ENCODE peak calls at places on chromosomes 16 and 17, in ten cellular contexts. One of them, this sample, is unnamed.

GRCh38 chr16:50718061-50718760 is 23.7 kb upstream of the CYLD start:
- DNase-seq in kidney epithelial cell: no peak
- DNase-seq in NCI-H1092 treated with DMSO at 0.1 percent for 48 hours: no peak
- DNase-seq in Calu3: no peak
- DNase-seq in GM10248: no peak
- DNase-seq in cardiac fibroblast: peak; percentile 43
- DNase-seq in CD8-positive, alpha-beta T cell: no peak
- DNase-seq in head of caudate nucleus: no peak
- DNase-seq in NCI-H69: no peak
- DNase-seq in GM23248: peak; percentile 36
- DNase-seq in this sample: no peak

GRCh38 chr17:33140413-33141099 is 148.9 kb downstream of the SPACA3 start:
- DNase-seq in kidney epithelial cell: no peak
- DNase-seq in NCI-H1092 treated with DMSO at 0.1 percent for 48 hours: peak; percentile 63
- DNase-seq in Calu3: no peak
- DNase-seq in GM10248: no peak
- DNase-seq in cardiac fibroblast: no peak
- DNase-seq in CD8-positive, alpha-beta T cell: no peak
- DNase-seq in head of caudate nucleus: no peak
- DNase-seq in NCI-H69: peak; percentile 50
- DNase-seq in GM23248: no peak
- DNase-seq in this sample: no peak

GRCh38 chr16:16005725-16006124 is 56.3 kb downstream of the ABCC1 start:
- DNase-seq in kidney epithelial cell: no peak
- DNase-seq in NCI-H1092 treated with DMSO at 0.1 percent for 48 hours: no peak
- DNase-seq in Calu3: no peak
- DNase-seq in GM10248: no peak
- DNase-seq in cardiac fibroblast: no peak
- DNase-seq in CD8-positive, alpha-beta T cell: no peak
- DNase-seq in head of caudate nucleus: no peak
- DNase-seq in NCI-H69: no peak
- DNase-seq in GM23248: no peak
- DNase-seq in this sample: no peak

GRCh38 chr16:88437367-88437964 is 15.6 kb upstream of the ZFPM1 start:
- DNase-seq in kidney epithelial cell: no peak
- DNase-seq in NCI-H1092 treated with DMSO at 0.1 percent for 48 hours: peak; percentile 41
- DNase-seq in Calu3: peak; percentile 87
- DNase-seq in GM10248: peak; percentile 83
- DNase-seq in cardiac fibroblast: peak; percentile 44
- DNase-seq in CD8-positive, alpha-beta T cell: peak; percentile 79
- DNase-seq in head of caudate nucleus: peak; percentile 64
- DNase-seq in NCI-H69: peak; percentile 62
- DNase-seq in GM23248: peak; percentile 49
- DNase-seq in this sample: peak; percentile 84

GRCh38 chr16:35149550-35149949 is 1690.1 kb downstream of the TP53TG3F start:
- DNase-seq in kidney epithelial cell: no peak
- DNase-seq in NCI-H1092 treated with DMSO at 0.1 percent for 48 hours: no peak
- DNase-seq in Calu3: no peak
- DNase-seq in GM10248: no peak
- DNase-seq in cardiac fibroblast: no peak
- DNase-seq in CD8-positive, alpha-beta T cell: no peak
- DNase-seq in head of caudate nucleus: no peak
- DNase-seq in NCI-H69: no peak
- DNase-seq in GM23248: no peak
- DNase-seq in this sample: no peak

GRCh38 chr17:48541574-48542113 is 3.3 kb downstream of the HOXB2 start:
- DNase-seq in kidney epithelial cell: no peak
- DNase-seq in NCI-H1092 treated with DMSO at 0.1 percent for 48 hours: no peak
- DNase-seq in Calu3: no peak
- DNase-seq in GM10248: peak; percentile 58
- DNase-seq in cardiac fibroblast: peak; percentile 86
- DNase-seq in CD8-positive, alpha-beta T cell: peak; percentile 72
- DNase-seq in head of caudate nucleus: no peak
- DNase-seq in NCI-H69: peak; percentile 77
- DNase-seq in GM23248: peak; percentile 88
- DNase-seq in this sample: no peak

GRCh38 chr16:24989417-24989978 is 25.7 kb downstream of the ARHGAP17 start:
- DNase-seq in kidney epithelial cell: no peak
- DNase-seq in NCI-H1092 treated with DMSO at 0.1 percent for 48 hours: no peak
- DNase-seq in Calu3: no peak
- DNase-seq in GM10248: no peak
- DNase-seq in cardiac fibroblast: no peak
- DNase-seq in CD8-positive, alpha-beta T cell: no peak
- DNase-seq in head of caudate nucleus: no peak
- DNase-seq in NCI-H69: no peak
- DNase-seq in GM23248: no peak
- DNase-seq in this sample: no peak

GRCh38 chr16:89080251-89080853 is 13.3 kb upstream of the ACSF3 start:
- DNase-seq in kidney epithelial cell: no peak
- DNase-seq in NCI-H1092 treated with DMSO at 0.1 percent for 48 hours: no peak
- DNase-seq in Calu3: no peak
- DNase-seq in GM10248: no peak
- DNase-seq in cardiac fibroblast: no peak
- DNase-seq in CD8-positive, alpha-beta T cell: no peak
- DNase-seq in head of caudate nucleus: no peak
- DNase-seq in NCI-H69: no peak
- DNase-seq in GM23248: no peak
- DNase-seq in this sample: no peak

GRCh38 chr16:11128211-11129123 is 127.5 kb downstream of the SOCS1 start:
- DNase-seq in kidney epithelial cell: no peak
- DNase-seq in NCI-H1092 treated with DMSO at 0.1 percent for 48 hours: no peak
- DNase-seq in Calu3: no peak
- DNase-seq in GM10248: no peak
- DNase-seq in cardiac fibroblast: peak; percentile 74
- DNase-seq in CD8-positive, alpha-beta T cell: no peak
- DNase-seq in head of caudate nucleus: no peak
- DNase-seq in NCI-H69: no peak
- DNase-seq in GM23248: peak; percentile 85
- DNase-seq in this sample: no peak

GRCh38 chr17:77466140-77466539 is 325.4 kb downstream of the SEC14L1 start:
- DNase-seq in kidney epithelial cell: no peak
- DNase-seq in NCI-H1092 treated with DMSO at 0.1 percent for 48 hours: no peak
- DNase-seq in Calu3: no peak
- DNase-seq in GM10248: no peak
- DNase-seq in cardiac fibroblast: no peak
- DNase-seq in CD8-positive, alpha-beta T cell: no peak
- DNase-seq in head of caudate nucleus: no peak
- DNase-seq in NCI-H69: no peak
- DNase-seq in GM23248: no peak
- DNase-seq in this sample: no peak

GRCh38 chr16:56013962-56014552 is 138.9 kb upstream of the CES5A start:
- DNase-seq in kidney epithelial cell: peak; percentile 12
- DNase-seq in NCI-H1092 treated with DMSO at 0.1 percent for 48 hours: no peak
- DNase-seq in Calu3: peak; percentile 51
- DNase-seq in GM10248: peak; percentile 17
- DNase-seq in cardiac fibroblast: peak; percentile 5
- DNase-seq in CD8-positive, alpha-beta T cell: no peak
- DNase-seq in head of caudate nucleus: peak; percentile 20
- DNase-seq in NCI-H69: peak; percentile 2
- DNase-seq in GM23248: peak; percentile 41
- DNase-seq in this sample: peak; percentile 45

GRCh38 chr17:45971698-45972141 is 27.3 kb upstream of the STH start:
- DNase-seq in kidney epithelial cell: no peak
- DNase-seq in NCI-H1092 treated with DMSO at 0.1 percent for 48 hours: no peak
- DNase-seq in Calu3: no peak
- DNase-seq in GM10248: no peak
- DNase-seq in cardiac fibroblast: no peak
- DNase-seq in CD8-positive, alpha-beta T cell: no peak
- DNase-seq in head of caudate nucleus: no peak
- DNase-seq in NCI-H69: no peak
- DNase-seq in GM23248: no peak
- DNase-seq in this sample: no peak

GRCh38 chr17:42830971-42831370 is 2.2 kb upstream of the PSME3 start:
- DNase-seq in kidney epithelial cell: no peak
- DNase-seq in NCI-H1092 treated with DMSO at 0.1 percent for 48 hours: no peak
- DNase-seq in Calu3: no peak
- DNase-seq in GM10248: no peak
- DNase-seq in cardiac fibroblast: no peak
- DNase-seq in CD8-positive, alpha-beta T cell: no peak
- DNase-seq in head of caudate nucleus: no peak
- DNase-seq in NCI-H69: no peak
- DNase-seq in GM23248: no peak
- DNase-seq in this sample: no peak

GRCh38 chr16:49701867-49702494 is 153.9 kb downstream of the ZNF423 start:
- DNase-seq in kidney epithelial cell: no peak
- DNase-seq in NCI-H1092 treated with DMSO at 0.1 percent for 48 hours: peak; percentile 75
- DNase-seq in Calu3: no peak
- DNase-seq in GM10248: no peak
- DNase-seq in cardiac fibroblast: peak; percentile 93
- DNase-seq in CD8-positive, alpha-beta T cell: no peak
- DNase-seq in head of caudate nucleus: no peak
- DNase-seq in NCI-H69: peak; percentile 97
- DNase-seq in GM23248: peak; percentile 46
- DNase-seq in this sample: peak; percentile 73

GRCh38 chr16:19751478-19751877 is 33.4 kb downstream of the IQCK start:
- DNase-seq in kidney epithelial cell: no peak
- DNase-seq in NCI-H1092 treated with DMSO at 0.1 percent for 48 hours: no peak
- DNase-seq in Calu3: no peak
- DNase-seq in GM10248: no peak
- DNase-seq in cardiac fibroblast: no peak
- DNase-seq in CD8-positive, alpha-beta T cell: no peak
- DNase-seq in head of caudate nucleus: no peak
- DNase-seq in NCI-H69: no peak
- DNase-seq in GM23248: no peak
- DNase-seq in this sample: no peak

GRCh38 chr17:82237083-82237745 is 8.4 kb downstream of the SLC16A3 start:
- DNase-seq in kidney epithelial cell: no peak
- DNase-seq in NCI-H1092 treated with DMSO at 0.1 percent for 48 hours: no peak
- DNase-seq in Calu3: no peak
- DNase-seq in GM10248: no peak
- DNase-seq in cardiac fibroblast: no peak
- DNase-seq in CD8-positive, alpha-beta T cell: no peak
- DNase-seq in head of caudate nucleus: no peak
- DNase-seq in NCI-H69: no peak
- DNase-seq in GM23248: no peak
- DNase-seq in this sample: no peak

GRCh38 chr17:39204245-39204644 is 4.2 kb downstream of the RPL19 start:
- DNase-seq in kidney epithelial cell: no peak
- DNase-seq in NCI-H1092 treated with DMSO at 0.1 percent for 48 hours: no peak
- DNase-seq in Calu3: no peak
- DNase-seq in GM10248: no peak
- DNase-seq in cardiac fibroblast: no peak
- DNase-seq in CD8-positive, alpha-beta T cell: no peak
- DNase-seq in head of caudate nucleus: peak; percentile 43
- DNase-seq in NCI-H69: no peak
- DNase-seq in GM23248: no peak
- DNase-seq in this sample: no peak

GRCh38 chr16:49089039-49089438 is 192.6 kb downstream of the CBLN1 start:
- DNase-seq in kidney epithelial cell: no peak
- DNase-seq in NCI-H1092 treated with DMSO at 0.1 percent for 48 hours: no peak
- DNase-seq in Calu3: no peak
- DNase-seq in GM10248: no peak
- DNase-seq in cardiac fibroblast: no peak
- DNase-seq in CD8-positive, alpha-beta T cell: no peak
- DNase-seq in head of caudate nucleus: no peak
- DNase-seq in NCI-H69: no peak
- DNase-seq in GM23248: no peak
- DNase-seq in this sample: no peak

GRCh38 chr17:2203818-2204217 is 99.8 kb downstream of the SMG6 start:
- DNase-seq in kidney epithelial cell: no peak
- DNase-seq in NCI-H1092 treated with DMSO at 0.1 percent for 48 hours: no peak
- DNase-seq in Calu3: no peak
- DNase-seq in GM10248: no peak
- DNase-seq in cardiac fibroblast: no peak
- DNase-seq in CD8-positive, alpha-beta T cell: no peak
- DNase-seq in head of caudate nucleus: no peak
- DNase-seq in NCI-H69: no peak
- DNase-seq in GM23248: no peak
- DNase-seq in this sample: no peak

GRCh38 chr17:36722121-36722902 is 120.9 kb downstream of the MRM1 start:
- DNase-seq in kidney epithelial cell: no peak
- DNase-seq in NCI-H1092 treated with DMSO at 0.1 percent for 48 hours: peak; percentile 93
- DNase-seq in Calu3: peak; percentile 58
- DNase-seq in GM10248: peak; percentile 88
- DNase-seq in cardiac fibroblast: peak; percentile 33
- DNase-seq in CD8-positive, alpha-beta T cell: peak; percentile 91
- DNase-seq in head of caudate nucleus: peak; percentile 51
- DNase-seq in NCI-H69: peak; percentile 98
- DNase-seq in GM23248: peak; percentile 42
- DNase-seq in this sample: peak; percentile 83

GRCh38 chr17:49504369-49504768 is 9.3 kb downstream of the NGFR start:
- DNase-seq in kidney epithelial cell: no peak
- DNase-seq in NCI-H1092 treated with DMSO at 0.1 percent for 48 hours: no peak
- DNase-seq in Calu3: no peak
- DNase-seq in GM10248: no peak
- DNase-seq in cardiac fibroblast: no peak
- DNase-seq in CD8-positive, alpha-beta T cell: no peak
- DNase-seq in head of caudate nucleus: no peak
- DNase-seq in NCI-H69: no peak
- DNase-seq in GM23248: no peak
- DNase-seq in this sample: no peak

GRCh38 chr17:27353469-27354050 is 59.6 kb downstream of the WSB1 start:
- DNase-seq in kidney epithelial cell: peak; percentile 52
- DNase-seq in NCI-H1092 treated with DMSO at 0.1 percent for 48 hours: peak; percentile 44
- DNase-seq in Calu3: peak; percentile 95
- DNase-seq in GM10248: peak; percentile 97
- DNase-seq in cardiac fibroblast: peak; percentile 97
- DNase-seq in CD8-positive, alpha-beta T cell: peak; percentile 92
- DNase-seq in head of caudate nucleus: peak; percentile 87
- DNase-seq in NCI-H69: peak; percentile 92
- DNase-seq in GM23248: peak; percentile 98
- DNase-seq in this sample: peak; percentile 89

GRCh38 chr17:61795546-61795945 is 67.8 kb downstream of the BRIP1 start:
- DNase-seq in kidney epithelial cell: no peak
- DNase-seq in NCI-H1092 treated with DMSO at 0.1 percent for 48 hours: no peak
- DNase-seq in Calu3: no peak
- DNase-seq in GM10248: no peak
- DNase-seq in cardiac fibroblast: no peak
- DNase-seq in CD8-positive, alpha-beta T cell: no peak
- DNase-seq in head of caudate nucleus: no peak
- DNase-seq in NCI-H69: no peak
- DNase-seq in GM23248: no peak
- DNase-seq in this sample: no peak

GRCh38 chr16:73032548-73033270 is 15.2 kb downstream of the ZFHX3 start:
- DNase-seq in kidney epithelial cell: no peak
- DNase-seq in NCI-H1092 treated with DMSO at 0.1 percent for 48 hours: peak; percentile 33
- DNase-seq in Calu3: no peak
- DNase-seq in GM10248: peak; percentile 53
- DNase-seq in cardiac fibroblast: no peak
- DNase-seq in CD8-positive, alpha-beta T cell: no peak
- DNase-seq in head of caudate nucleus: no peak
- DNase-seq in NCI-H69: peak; percentile 42
- DNase-seq in GM23248: no peak
- DNase-seq in this sample: no peak

GRCh38 chr17:6098466-6099180 is 28.4 kb downstream of the WSCD1 start:
- DNase-seq in kidney epithelial cell: no peak
- DNase-seq in NCI-H1092 treated with DMSO at 0.1 percent for 48 hours: no peak
- DNase-seq in Calu3: no peak
- DNase-seq in GM10248: no peak
- DNase-seq in cardiac fibroblast: peak; percentile 6
- DNase-seq in CD8-positive, alpha-beta T cell: no peak
- DNase-seq in head of caudate nucleus: no peak
- DNase-seq in NCI-H69: no peak
- DNase-seq in GM23248: no peak
- DNase-seq in this sample: no peak

GRCh38 chr17:47205419-47205963 is 3.7 kb upstream of the MYL4 start:
- DNase-seq in kidney epithelial cell: peak; percentile 96
- DNase-seq in NCI-H1092 treated with DMSO at 0.1 percent for 48 hours: no peak
- DNase-seq in Calu3: peak; percentile 86
- DNase-seq in GM10248: peak; percentile 59
- DNase-seq in cardiac fibroblast: peak; percentile 71
- DNase-seq in CD8-positive, alpha-beta T cell: peak; percentile 67
- DNase-seq in head of caudate nucleus: no peak
- DNase-seq in NCI-H69: no peak
- DNase-seq in GM23248: peak; percentile 65
- DNase-seq in this sample: peak; percentile 35

GRCh38 chr17:46811978-46812583 is 6.4 kb downstream of the WNT3 start:
- DNase-seq in kidney epithelial cell: peak; percentile 37
- DNase-seq in NCI-H1092 treated with DMSO at 0.1 percent for 48 hours: no peak
- DNase-seq in Calu3: no peak
- DNase-seq in GM10248: no peak
- DNase-seq in cardiac fibroblast: no peak
- DNase-seq in CD8-positive, alpha-beta T cell: no peak
- DNase-seq in head of caudate nucleus: no peak
- DNase-seq in NCI-H69: peak; percentile 47
- DNase-seq in GM23248: peak; percentile 80
- DNase-seq in this sample: no peak

This sample was measured in HEK293T.